ENCODE peak calls at places on chromosomes 11 and 22, in six cellular contexts. F, C, M, E, P and G are unnamed samples.

GRCh38 chr11:1055990-1056771 is 18.5 kb upstream of the MUC2 start:
- DNase-seq in E (no peak), F (no peak), C (no peak), M (no peak), P (no peak), G (no peak)

GRCh38 chr11:103325686-103326069 is 216.5 kb downstream of the DYNC2H1 start:
- DNase-seq in E (no peak), M (no peak), P (no peak), F (no peak), C (no peak), G (no peak)

GRCh38 chr11:76791861-76792260 is 8.7 kb downstream of the TSKU start:
- DNase-seq in M (no peak), C (peak; percentile 78), P (no peak), F (no peak), E (no peak), G (no peak)

GRCh38 chr11:34792814-34793241 is 123.4 kb downstream of the APIP start:
- DNase-seq in E (no peak), M (no peak), P (peak; percentile 9), C (no peak), F (no peak), G (peak; percentile 89)

GRCh38 chr11:109794501-109794900 is 298.7 kb upstream of the ZC3H12C start:
- DNase-seq in P (no peak), M (no peak), E (no peak), C (no peak), F (no peak), G (no peak)

GRCh38 chr11:66951927-66952337 is 6.3 kb downstream of the PC start:
- DNase-seq in E (no peak), M (no peak), C (peak; percentile 70), F (no peak), P (peak; percentile 25), G (peak; percentile 18)

GRCh38 chr11:6022954-6023353 is 7.6 kb downstream of the OR56A1 start:
- DNase-seq in E (peak; percentile 51), M (no peak), F (peak; percentile 0), C (peak; percentile 40), P (no peak), G (peak; percentile 70)

GRCh38 chr11:132844956-132845355 is 687.3 kb downstream of the OPCML start:
- DNase-seq in F (no peak), E (no peak), M (peak; percentile 86), P (no peak), C (peak; percentile 93), G (no peak)

GRCh38 chr11:6611092-6612007 is 666 bp downstream of the TAF10 start:
- DNase-seq in C (peak; percentile 28), E (peak; percentile 43), M (no peak), P (no peak), F (no peak), G (peak; percentile 44)

GRCh38 chr22:37154925-37155712 is 5.4 kb upstream of the IL2RB start:
- DNase-seq in C (no peak), M (no peak), F (no peak), P (no peak), E (no peak), G (no peak)

GRCh38 chr22:50216684-50217520 is 16.1 kb downstream of the SELENOO start:
- DNase-seq in E (no peak), P (no peak), C (no peak), F (no peak), M (no peak), G (no peak)

GRCh38 chr11:71391786-71392185 is 56.4 kb downstream of the DHCR7 start:
- DNase-seq in C (peak; percentile 5), M (no peak), E (no peak), F (no peak), P (no peak), G (no peak)

GRCh38 chr11:132772712-132773545 is 759.4 kb downstream of the OPCML start:
- DNase-seq in E (no peak), M (no peak), C (no peak), P (no peak), F (no peak), G (no peak)

GRCh38 chr11:123504401-123504800 is 74.3 kb downstream of the GRAMD1B start:
- DNase-seq in M (no peak), P (no peak), C (no peak), F (no peak), E (no peak), G (no peak)

GRCh38 chr11:114395776-114396175 is 4.5 kb downstream of the C11orf71 start:
- DNase-seq in E (no peak), C (no peak), M (no peak), P (no peak), F (no peak), G (peak; percentile 9)

GRCh38 chr11:76769645-76770586 is 13.2 kb upstream of the TSKU start:
- DNase-seq in F (no peak), M (no peak), C (peak; percentile 61), P (no peak), E (no peak), G (no peak)

GRCh38 chr11:106695506-106695905 is 322.8 kb downstream of the GUCY1A2 start:
- DNase-seq in C (peak; percentile 59), F (no peak), P (no peak), E (no peak), M (no peak), G (no peak)

GRCh38 chr11:115145316-115145715 is 358.9 kb downstream of the CADM1 start:
- DNase-seq in F (no peak), C (no peak), P (peak; percentile 9), E (no peak), M (no peak), G (no peak)

GRCh38 chr11:41201156-41201555 is 258.3 kb downstream of the LRRC4C start:
- DNase-seq in M (no peak), F (no peak), C (peak; percentile 28), P (peak; percentile 26), E (peak; percentile 6), G (no peak)

GRCh38 chr11:65060913-65061408 is 2.6 kb upstream of the NAALADL1 start:
- DNase-seq in F (no peak), P (no peak), E (no peak), C (peak; percentile 27), M (no peak), G (peak; percentile 28)

GRCh38 chr11:19076744-19077589 is 16.4 kb upstream of the MRGPRX2 start:
- DNase-seq in F (no peak), P (peak; percentile 7), C (peak; percentile 30), E (peak; percentile 34), M (no peak), G (peak; percentile 75)

GRCh38 chr11:102014756-102015155 is 32.5 kb upstream of the CFAP300 start:
- DNase-seq in E (no peak), F (no peak), C (no peak), P (no peak), M (no peak), G (no peak)

GRCh38 chr22:46609175-46609690 is 11.0 kb upstream of the GRAMD4 start:
- DNase-seq in M (no peak), E (no peak), C (no peak), P (no peak), F (no peak), G (no peak)

GRCh38 chr11:128342511-128343133 is 244.7 kb downstream of the ETS1 start:
- DNase-seq in C (peak; percentile 40), P (peak; percentile 98), F (peak; percentile 86), M (peak; percentile 45), E (peak; percentile 75), G (peak; percentile 98)

GRCh38 chr11:7351228-7351627 is 99.5 kb downstream of the SYT9 start:
- DNase-seq in F (no peak), P (no peak), C (no peak), M (no peak), E (no peak), G (no peak)

GRCh38 chr22:40487663-40488249 is 117.4 kb downstream of the SGSM3 start:
- DNase-seq in E (no peak), P (no peak), C (peak; percentile 61), M (no peak), F (no peak), G (peak; percentile 49)

GRCh38 chr22:37192741-37193140 is 4.7 kb upstream of the C1QTNF6 start:
- DNase-seq in C (no peak), P (no peak), F (no peak), M (no peak), E (no peak), G (no peak)

GRCh38 chr11:64971421-64972233 is at the start of gene MAJIN:
- DNase-seq in P (peak; percentile 64), E (peak; percentile 90), M (no peak), F (no peak), C (peak; percentile 69), G (peak; percentile 90)

GRCh38 chr22:23236026-23236425 is 55.7 kb downstream of the BCR start:
- DNase-seq in P (no peak), M (no peak), E (no peak), C (no peak), F (no peak), G (no peak)